ENCODE peak calls at places on chromosomes 4 and X, in four cellular contexts. C, I, G and Z are unnamed samples.
A peak's percentile ranks its signal among the peaks of the same experiment; 100 is the strongest.

GRCh38 chr4:141786921-141787320 is 150.5 kb downstream of the IL15 start:
- DNase-seq in C (no peak), I (no peak), G (no peak), Z (no peak)

GRCh38 chr4:8204576-8205227 is 5.6 kb downstream of the SH3TC1 start:
- DNase-seq in C (no peak), I (no peak), G (no peak), Z (no peak)

GRCh38 chrX:30521440-30522182 is 56.0 kb downstream of the TASL start:
- DNase-seq in C (no peak), I (no peak), G (peak; percentile 0), Z (no peak)

GRCh38 chrX:115949900-115950822 is 220.4 kb upstream of the AGTR2 start:
- DNase-seq in C (no peak), I (peak; percentile 63), G (no peak), Z (no peak)

GRCh38 chr4:164772076-164772475 is 18.1 kb downstream of the SMIM31 start:
- DNase-seq in C (no peak), I (no peak), G (no peak), Z (no peak)

GRCh38 chr4:155819066-155819465 is 47.0 kb downstream of the ASIC5 start:
- DNase-seq in C (no peak), I (no peak), G (no peak), Z (no peak)

GRCh38 chr4:88104902-88105610 is 53.4 kb downstream of the ABCG2 start:
- DNase-seq in C (peak; percentile 42), I (no peak), G (peak; percentile 67), Z (peak; percentile 17)

GRCh38 chrX:40471965-40472648 is 108.7 kb upstream of the ATP6AP2 start:
- DNase-seq in C (no peak), I (peak; percentile 38), G (no peak), Z (no peak)

GRCh38 chrX:28586891-28587635 is at the start of gene IL1RAPL1:
- DNase-seq in C (no peak), I (no peak), G (peak; percentile 55), Z (peak; percentile 27)

GRCh38 chr4:93832097-93832496 is 3.5 kb downstream of the ATOH1 start:
- DNase-seq in C (no peak), I (no peak), G (no peak), Z (no peak)

GRCh38 chrX:14243823-14244222 is 214.1 kb upstream of the GEMIN8 start:
- DNase-seq in C (no peak), I (no peak), G (no peak), Z (no peak)

GRCh38 chr4:144699565-144699964 is 53.6 kb downstream of the HHIP start:
- DNase-seq in C (no peak), I (no peak), G (peak; percentile 89), Z (peak; percentile 43)